ENCODE peak calls at places on chromosomes 12 and 14, in ten cellular contexts. One of them, this sample, is unnamed.

GRCh38 chr12:130043685-130044421 is 118.4 kb upstream of the FZD10 start:
- DNase-seq in AG09319: no peak
- DNase-seq in AG04450: no peak
- DNase-seq in left lung: no peak
- DNase-seq in Calu3: no peak
- DNase-seq in ovary: no peak
- DNase-seq in foreskin fibroblast: no peak
- DNase-seq in mesothelial cell of epicardium: no peak
- DNase-seq in stomach: no peak
- DNase-seq in neural progenitor cell: no peak
- DNase-seq in this sample: no peak

GRCh38 chr12:93146278-93146939 is 217.3 kb upstream of the EEA1 start:
- DNase-seq in AG09319: no peak
- DNase-seq in AG04450: no peak
- DNase-seq in left lung: no peak
- DNase-seq in Calu3: peak; percentile 59
- DNase-seq in ovary: no peak
- DNase-seq in foreskin fibroblast: peak; percentile 68
- DNase-seq in mesothelial cell of epicardium: no peak
- DNase-seq in stomach: no peak
- DNase-seq in neural progenitor cell: no peak
- DNase-seq in this sample: no peak

GRCh38 chr14:39241637-39242036 is 7.9 kb downstream of the MIA2 start:
- DNase-seq in AG09319: no peak
- DNase-seq in AG04450: no peak
- DNase-seq in left lung: no peak
- DNase-seq in Calu3: no peak
- DNase-seq in ovary: no peak
- DNase-seq in foreskin fibroblast: no peak
- DNase-seq in mesothelial cell of epicardium: no peak
- DNase-seq in stomach: no peak
- DNase-seq in neural progenitor cell: no peak
- DNase-seq in this sample: no peak

GRCh38 chr12:8554451-8555195 is 13.9 kb upstream of the CLEC4E start:
- DNase-seq in AG09319: no peak
- DNase-seq in AG04450: no peak
- DNase-seq in left lung: no peak
- DNase-seq in Calu3: peak; percentile 14
- DNase-seq in ovary: no peak
- DNase-seq in foreskin fibroblast: peak; percentile 15
- DNase-seq in mesothelial cell of epicardium: no peak
- DNase-seq in stomach: no peak
- DNase-seq in neural progenitor cell: no peak
- DNase-seq in this sample: no peak

GRCh38 chr14:23121401-23121800 is 2.3 kb upstream of the CEBPE start:
- DNase-seq in AG09319: no peak
- DNase-seq in AG04450: no peak
- DNase-seq in left lung: peak; percentile 57
- DNase-seq in Calu3: no peak
- DNase-seq in ovary: peak; percentile 75
- DNase-seq in foreskin fibroblast: peak; percentile 57
- DNase-seq in mesothelial cell of epicardium: no peak
- DNase-seq in stomach: peak; percentile 48
- DNase-seq in neural progenitor cell: peak; percentile 31
- DNase-seq in this sample: peak; percentile 43

GRCh38 chr14:65208548-65208947 is 106.2 kb upstream of the MAX start:
- DNase-seq in AG09319: no peak
- DNase-seq in AG04450: no peak
- DNase-seq in left lung: no peak
- DNase-seq in Calu3: no peak
- DNase-seq in ovary: no peak
- DNase-seq in foreskin fibroblast: no peak
- DNase-seq in mesothelial cell of epicardium: no peak
- DNase-seq in stomach: no peak
- DNase-seq in neural progenitor cell: no peak
- DNase-seq in this sample: no peak

GRCh38 chr12:94671917-94672316 is 21.6 kb upstream of the TMCC3 start:
- DNase-seq in AG09319: no peak
- DNase-seq in AG04450: no peak
- DNase-seq in left lung: no peak
- DNase-seq in Calu3: no peak
- DNase-seq in ovary: no peak
- DNase-seq in foreskin fibroblast: no peak
- DNase-seq in mesothelial cell of epicardium: no peak
- DNase-seq in stomach: no peak
- DNase-seq in neural progenitor cell: no peak
- DNase-seq in this sample: no peak

GRCh38 chr14:53855574-53855973 is 101.1 kb downstream of the BMP4 start:
- DNase-seq in AG09319: no peak
- DNase-seq in AG04450: no peak
- DNase-seq in left lung: no peak
- DNase-seq in Calu3: no peak
- DNase-seq in ovary: no peak
- DNase-seq in foreskin fibroblast: no peak
- DNase-seq in mesothelial cell of epicardium: no peak
- DNase-seq in stomach: no peak
- DNase-seq in neural progenitor cell: no peak
- DNase-seq in this sample: no peak

GRCh38 chr12:6444704-6445688 is at the start of gene CD27:
- DNase-seq in AG09319: no peak
- DNase-seq in AG04450: no peak
- DNase-seq in left lung: no peak
- DNase-seq in Calu3: no peak
- DNase-seq in ovary: no peak
- DNase-seq in foreskin fibroblast: no peak
- DNase-seq in mesothelial cell of epicardium: no peak
- DNase-seq in stomach: no peak
- DNase-seq in neural progenitor cell: no peak
- DNase-seq in this sample: no peak

GRCh38 chr12:63995512-63995911 is 151.0 kb downstream of the SRGAP1 start:
- DNase-seq in AG09319: no peak
- DNase-seq in AG04450: no peak
- DNase-seq in left lung: no peak
- DNase-seq in Calu3: no peak
- DNase-seq in ovary: no peak
- DNase-seq in foreskin fibroblast: no peak
- DNase-seq in mesothelial cell of epicardium: no peak
- DNase-seq in stomach: no peak
- DNase-seq in neural progenitor cell: no peak
- DNase-seq in this sample: no peak

GRCh38 chr12:130281157-130281799 is 56.4 kb upstream of the PIWIL1 start:
- DNase-seq in AG09319: no peak
- DNase-seq in AG04450: no peak
- DNase-seq in left lung: no peak
- DNase-seq in Calu3: no peak
- DNase-seq in ovary: peak; percentile 20
- DNase-seq in foreskin fibroblast: peak; percentile 11
- DNase-seq in mesothelial cell of epicardium: peak; percentile 79
- DNase-seq in stomach: no peak
- DNase-seq in neural progenitor cell: peak; percentile 74
- DNase-seq in this sample: no peak

GRCh38 chr12:124391340-124392261 is 96.7 kb downstream of the RFLNA start:
- DNase-seq in AG09319: no peak
- DNase-seq in AG04450: no peak
- DNase-seq in left lung: peak; percentile 86
- DNase-seq in Calu3: peak; percentile 39
- DNase-seq in ovary: peak; percentile 52
- DNase-seq in foreskin fibroblast: peak; percentile 64
- DNase-seq in mesothelial cell of epicardium: no peak
- DNase-seq in stomach: peak; percentile 55
- DNase-seq in neural progenitor cell: no peak
- DNase-seq in this sample: no peak

GRCh38 chr12:64824500-64825142 is at the start of gene TBC1D30:
- DNase-seq in AG09319: no peak
- DNase-seq in AG04450: no peak
- DNase-seq in left lung: no peak
- DNase-seq in Calu3: peak; percentile 53
- DNase-seq in ovary: peak; percentile 29
- DNase-seq in foreskin fibroblast: peak; percentile 60
- DNase-seq in mesothelial cell of epicardium: peak; percentile 56
- DNase-seq in stomach: no peak
- DNase-seq in neural progenitor cell: peak; percentile 72
- DNase-seq in this sample: peak; percentile 28

GRCh38 chr14:33631021-33631420 is 319.9 kb downstream of the EGLN3 start:
- DNase-seq in AG09319: no peak
- DNase-seq in AG04450: no peak
- DNase-seq in left lung: no peak
- DNase-seq in Calu3: no peak
- DNase-seq in ovary: no peak
- DNase-seq in foreskin fibroblast: no peak
- DNase-seq in mesothelial cell of epicardium: no peak
- DNase-seq in stomach: no peak
- DNase-seq in neural progenitor cell: no peak
- DNase-seq in this sample: no peak

GRCh38 chr14:51953996-51954395 is 35.4 kb upstream of the RTRAF start:
- DNase-seq in AG09319: no peak
- DNase-seq in AG04450: no peak
- DNase-seq in left lung: no peak
- DNase-seq in Calu3: no peak
- DNase-seq in ovary: no peak
- DNase-seq in foreskin fibroblast: no peak
- DNase-seq in mesothelial cell of epicardium: no peak
- DNase-seq in stomach: no peak
- DNase-seq in neural progenitor cell: no peak
- DNase-seq in this sample: no peak

GRCh38 chr14:36771256-36771655 is 109.6 kb downstream of the PAX9 start:
- DNase-seq in AG09319: no peak
- DNase-seq in AG04450: no peak
- DNase-seq in left lung: no peak
- DNase-seq in Calu3: peak; percentile 32
- DNase-seq in ovary: no peak
- DNase-seq in foreskin fibroblast: no peak
- DNase-seq in mesothelial cell of epicardium: no peak
- DNase-seq in stomach: no peak
- DNase-seq in neural progenitor cell: no peak
- DNase-seq in this sample: no peak

GRCh38 chr12:104656921-104657320 is 200.2 kb downstream of the CHST11 start:
- DNase-seq in AG09319: peak; percentile 83
- DNase-seq in AG04450: peak; percentile 36
- DNase-seq in left lung: no peak
- DNase-seq in Calu3: no peak
- DNase-seq in ovary: no peak
- DNase-seq in foreskin fibroblast: peak; percentile 67
- DNase-seq in mesothelial cell of epicardium: no peak
- DNase-seq in stomach: no peak
- DNase-seq in neural progenitor cell: no peak
- DNase-seq in this sample: no peak

GRCh38 chr12:121939190-121939589 is 20.8 kb downstream of the CFAP251 start:
- DNase-seq in AG09319: no peak
- DNase-seq in AG04450: no peak
- DNase-seq in left lung: no peak
- DNase-seq in Calu3: no peak
- DNase-seq in ovary: no peak
- DNase-seq in foreskin fibroblast: no peak
- DNase-seq in mesothelial cell of epicardium: no peak
- DNase-seq in stomach: no peak
- DNase-seq in neural progenitor cell: no peak
- DNase-seq in this sample: no peak

GRCh38 chr12:25130741-25131188 is 64.2 kb downstream of the DNAI7 start:
- DNase-seq in AG09319: peak; percentile 7
- DNase-seq in AG04450: peak; percentile 16
- DNase-seq in left lung: no peak
- DNase-seq in Calu3: no peak
- DNase-seq in ovary: no peak
- DNase-seq in foreskin fibroblast: peak; percentile 61
- DNase-seq in mesothelial cell of epicardium: no peak
- DNase-seq in stomach: no peak
- DNase-seq in neural progenitor cell: peak; percentile 66
- DNase-seq in this sample: no peak
- TF ChIP-seq CTCF in AG09319: peak; percentile 55
- TF ChIP-seq CTCF in AG04450: peak; percentile 61
- TF ChIP-seq CTCF in left lung: peak; percentile 58
- TF ChIP-seq CTCF in Calu3: no peak
- TF ChIP-seq CTCF in ovary: peak; percentile 23
- TF ChIP-seq CTCF in foreskin fibroblast: peak; percentile 33
- TF ChIP-seq CTCF in mesothelial cell of epicardium: peak; percentile 67
- TF ChIP-seq CTCF in stomach: no peak
- TF ChIP-seq CTCF in neural progenitor cell: peak; percentile 86
- TF ChIP-seq CTCF in this sample: peak; percentile 73

GRCh38 chr14:29554335-29554734 is 373.3 kb downstream of the PRKD1 start:
- DNase-seq in AG09319: no peak
- DNase-seq in AG04450: no peak
- DNase-seq in left lung: no peak
- DNase-seq in Calu3: no peak
- DNase-seq in ovary: no peak
- DNase-seq in foreskin fibroblast: no peak
- DNase-seq in mesothelial cell of epicardium: no peak
- DNase-seq in stomach: no peak
- DNase-seq in neural progenitor cell: no peak
- DNase-seq in this sample: no peak

GRCh38 chr14:29548948-29549370 is 378.7 kb downstream of the PRKD1 start:
- DNase-seq in AG09319: peak; percentile 38
- DNase-seq in AG04450: peak; percentile 42
- DNase-seq in left lung: no peak
- DNase-seq in Calu3: peak; percentile 8
- DNase-seq in ovary: no peak
- DNase-seq in foreskin fibroblast: peak; percentile 80
- DNase-seq in mesothelial cell of epicardium: no peak
- DNase-seq in stomach: no peak
- DNase-seq in neural progenitor cell: peak; percentile 69
- DNase-seq in this sample: no peak

GRCh38 chr14:29558516-29558915 is 369.1 kb downstream of the PRKD1 start:
- DNase-seq in AG09319: peak; percentile 35
- DNase-seq in AG04450: peak; percentile 64
- DNase-seq in left lung: no peak
- DNase-seq in Calu3: no peak
- DNase-seq in ovary: no peak
- DNase-seq in foreskin fibroblast: peak; percentile 56
- DNase-seq in mesothelial cell of epicardium: no peak
- DNase-seq in stomach: no peak
- DNase-seq in neural progenitor cell: no peak
- DNase-seq in this sample: no peak

GRCh38 chr14:29553427-29553826 is 374.2 kb downstream of the PRKD1 start:
- DNase-seq in AG09319: no peak
- DNase-seq in AG04450: no peak
- DNase-seq in left lung: no peak
- DNase-seq in Calu3: no peak
- DNase-seq in ovary: no peak
- DNase-seq in foreskin fibroblast: no peak
- DNase-seq in mesothelial cell of epicardium: no peak
- DNase-seq in stomach: no peak
- DNase-seq in neural progenitor cell: no peak
- DNase-seq in this sample: no peak
- TF ChIP-seq CTCF in AG09319: no peak
- TF ChIP-seq CTCF in AG04450: no peak
- TF ChIP-seq CTCF in left lung: no peak
- TF ChIP-seq CTCF in Calu3: no peak
- TF ChIP-seq CTCF in ovary: no peak
- TF ChIP-seq CTCF in foreskin fibroblast: no peak
- TF ChIP-seq CTCF in mesothelial cell of epicardium: no peak
- TF ChIP-seq CTCF in stomach: no peak
- TF ChIP-seq CTCF in neural progenitor cell: no peak
- TF ChIP-seq CTCF in this sample: no peak

GRCh38 chr12:100926669-100927248 is 132.2 kb downstream of the ANO4 start:
- DNase-seq in AG09319: no peak
- DNase-seq in AG04450: no peak
- DNase-seq in left lung: no peak
- DNase-seq in Calu3: peak; percentile 65
- DNase-seq in ovary: no peak
- DNase-seq in foreskin fibroblast: no peak
- DNase-seq in mesothelial cell of epicardium: peak; percentile 37
- DNase-seq in stomach: no peak
- DNase-seq in neural progenitor cell: peak; percentile 84
- DNase-seq in this sample: peak; percentile 33
- TF ChIP-seq CTCF in AG09319: peak; percentile 46
- TF ChIP-seq CTCF in AG04450: peak; percentile 54
- TF ChIP-seq CTCF in left lung: no peak
- TF ChIP-seq CTCF in Calu3: peak; percentile 59
- TF ChIP-seq CTCF in ovary: no peak
- TF ChIP-seq CTCF in foreskin fibroblast: peak; percentile 35
- TF ChIP-seq CTCF in mesothelial cell of epicardium: no peak
- TF ChIP-seq CTCF in stomach: no peak
- TF ChIP-seq CTCF in neural progenitor cell: peak; percentile 71
- TF ChIP-seq CTCF in this sample: no peak

GRCh38 chr14:59123975-59124374 is 64.5 kb upstream of the DAAM1 start:
- DNase-seq in AG09319: no peak
- DNase-seq in AG04450: no peak
- DNase-seq in left lung: no peak
- DNase-seq in Calu3: no peak
- DNase-seq in ovary: no peak
- DNase-seq in foreskin fibroblast: peak; percentile 54
- DNase-seq in mesothelial cell of epicardium: no peak
- DNase-seq in stomach: no peak
- DNase-seq in neural progenitor cell: no peak
- DNase-seq in this sample: no peak
- TF ChIP-seq CTCF in AG09319: peak; percentile 33
- TF ChIP-seq CTCF in AG04450: peak; percentile 52
- TF ChIP-seq CTCF in left lung: no peak
- TF ChIP-seq CTCF in Calu3: no peak
- TF ChIP-seq CTCF in ovary: no peak
- TF ChIP-seq CTCF in foreskin fibroblast: peak; percentile 19
- TF ChIP-seq CTCF in mesothelial cell of epicardium: peak; percentile 20
- TF ChIP-seq CTCF in stomach: no peak
- TF ChIP-seq CTCF in neural progenitor cell: peak; percentile 49
- TF ChIP-seq CTCF in this sample: no peak

This sample was measured in endothelial cell.